ENCODE peak calls at places on chromosome 5, in eight cellular contexts. S is astrocyte of the spinal cord; A is stimulated activated CD8-positive, alpha-beta memory T cell treated with anti-CD3 and anti-CD28 coated beads, Interleukin-7, amount 100 ng/mL, for 1 hour; D is HEK293T; R is AG20443; W is SIG-M5; J is C1 segment of cervical spinal cord; P is epithelial cell of prostate. H is an unnamed sample.

GRCh38 chr5:54007822-54008777 is 302.3 kb downstream of the ARL15 start:
- DNase-seq in S (peak), A (no peak), D (no peak), R (no peak), W (no peak), J (no peak), P (no peak), H (no peak)

GRCh38 chr5:134526483-134527155 is 1.1 kb downstream of the JADE2 start:
- DNase-seq in S (no peak), A (no peak), D (peak), R (peak), W (no peak), J (peak), P (no peak), H (peak)

GRCh38 chr5:31407921-31408714 is 123.8 kb downstream of the DROSHA start:
- DNase-seq in S (peak), A (no peak), D (no peak), R (no peak), W (no peak), J (no peak), P (peak), H (peak)

GRCh38 chr5:175830586-175831300 is 40.6 kb upstream of the CPLX2 start:
- DNase-seq in S (no peak), A (no peak), D (no peak), R (no peak), W (no peak), J (no peak), P (no peak), H (no peak)

GRCh38 chr5:115170128-115170923 is 618 bp upstream of the TRIM36 start:
- DNase-seq in S (no peak), A (no peak), D (peak), R (no peak), W (no peak), J (peak), P (no peak), H (peak)

GRCh38 chr5:134577022-134577795 is 51.7 kb downstream of the JADE2 start:
- DNase-seq in S (peak), A (no peak), D (no peak), R (peak), W (no peak), J (no peak), P (no peak), H (peak)

GRCh38 chr5:143231973-143232812 is 171.3 kb downstream of the NR3C1 start:
- DNase-seq in S (no peak), A (no peak), D (no peak), R (no peak), W (no peak), J (no peak), P (no peak), H (no peak)

GRCh38 chr5:68554566-68555279 is 339.2 kb downstream of the PIK3R1 start:
- DNase-seq in S (peak), A (no peak), D (no peak), R (peak), W (no peak), J (no peak), P (no peak), H (no peak)

GRCh38 chr5:109876941-109877669 is 187.4 kb downstream of the MAN2A1 start:
- DNase-seq in S (peak), A (no peak), D (no peak), R (peak), W (no peak), J (no peak), P (no peak), H (no peak)

GRCh38 chr5:166551384-166551783 is 1740.1 kb upstream of the WWC1 start:
- DNase-seq in S (no peak), A (no peak), D (no peak), R (no peak), W (no peak), J (peak), P (no peak), H (no peak)

GRCh38 chr5:112276996-112277395 is 142.1 kb downstream of the EPB41L4A start:
- DNase-seq in S (no peak), A (no peak), D (no peak), R (no peak), W (no peak), J (no peak), P (no peak), H (no peak)

GRCh38 chr5:158599132-158599531 is 500.6 kb downstream of the EBF1 start:
- DNase-seq in S (no peak), A (no peak), D (no peak), R (peak), W (no peak), J (no peak), P (no peak), H (no peak)

GRCh38 chr5:96256795-96257470 is 176.1 kb downstream of the PCSK1 start:
- DNase-seq in S (peak), A (no peak), D (peak), R (peak), W (no peak), J (no peak), P (no peak), H (peak)

GRCh38 chr5:103450333-103451061 is 112.1 kb downstream of the NUDT12 start:
- DNase-seq in S (peak), A (no peak), D (no peak), R (peak), W (no peak), J (no peak), P (peak), H (no peak)

GRCh38 chr5:14077501-14077900 is 65.6 kb upstream of the TRIO start:
- DNase-seq in S (no peak), A (no peak), D (no peak), R (no peak), W (no peak), J (no peak), P (no peak), H (no peak)

GRCh38 chr5:36442796-36443195 is 141.1 kb upstream of the RANBP3L start:
- DNase-seq in S (peak), A (no peak), D (no peak), R (no peak), W (no peak), J (no peak), P (no peak), H (peak)

GRCh38 chr5:95042040-95042439 is 242.9 kb downstream of the MCTP1 start:
- DNase-seq in S (no peak), A (no peak), D (no peak), R (no peak), W (no peak), J (no peak), P (no peak), H (no peak)

GRCh38 chr5:150780180-150780692 is 1.7 kb downstream of the SMIM3 start:
- DNase-seq in S (no peak), A (no peak), D (no peak), R (peak), W (peak), J (no peak), P (no peak), H (no peak)

GRCh38 chr5:88502179-88503064 is 233.8 kb upstream of the TMEM161B start:
- DNase-seq in S (peak), A (no peak), D (no peak), R (peak), W (no peak), J (no peak), P (no peak), H (peak)

GRCh38 chr5:157309796-157310195 is 43.9 kb downstream of the CYFIP2 start:
- DNase-seq in S (peak), A (no peak), D (no peak), R (peak), W (no peak), J (no peak), P (no peak), H (no peak)

H was measured in endothelial cell of umbilical vein.